ENCODE peak calls at places on chromosomes 4 and X, in four cellular contexts. J, Q, Y and O are unnamed samples.
A peak's percentile ranks its signal among the peaks of the same experiment; 100 is the strongest.

GRCh38 chr4:176875441-176875930 is 82.8 kb upstream of the VEGFC start:
- DNase-seq in J (peak; percentile 9), Q (no peak), Y (peak; percentile 10), O (no peak)

GRCh38 chr4:174214102-174214878 is 69.2 kb downstream of the FBXO8 start:
- DNase-seq in J (no peak), Q (no peak), Y (peak; percentile 47), O (no peak)

GRCh38 chr4:100511906-100512305 is 5.9 kb downstream of the EMCN start:
- DNase-seq in J (no peak), Q (no peak), Y (no peak), O (no peak)

GRCh38 chr4:84856468-84856867 is 110.0 kb downstream of the WDFY3 start:
- DNase-seq in J (no peak), Q (no peak), Y (no peak), O (no peak)

GRCh38 chrX:50704987-50705386 is 109.0 kb downstream of the SHROOM4 start:
- DNase-seq in J (no peak), Q (no peak), Y (no peak), O (no peak)

GRCh38 chr4:80812145-80812544 is 218.4 kb upstream of the BMP3 start:
- DNase-seq in J (no peak), Q (no peak), Y (no peak), O (no peak)

GRCh38 chr4:182802621-182803020 is 114.6 kb downstream of the DCTD start:
- DNase-seq in J (no peak), Q (no peak), Y (no peak), O (no peak)

GRCh38 chr4:1231637-1232360 is 17.1 kb downstream of the CTBP1 start:
- DNase-seq in J (no peak), Q (no peak), Y (peak; percentile 32), O (no peak)

GRCh38 chr4:186819357-186820086 is 95.9 kb upstream of the FAT1 start:
- DNase-seq in J (no peak), Q (no peak), Y (no peak), O (no peak)

GRCh38 chrX:23756165-23756564 is 13.1 kb upstream of the ACOT9 start:
- DNase-seq in J (peak; percentile 80), Q (peak; percentile 67), Y (peak; percentile 50), O (no peak)

GRCh38 chrX:10450959-10451355 is 169.4 kb downstream of the MID1 start:
- DNase-seq in J (no peak), Q (no peak), Y (no peak), O (no peak)

GRCh38 chr4:185738038-185738552 is 73.9 kb downstream of the SORBS2 start:
- DNase-seq in J (no peak), Q (peak; percentile 96), Y (peak; percentile 30), O (no peak)

GRCh38 chr4:37922323-37922722 is 31.4 kb downstream of the TBC1D1 start:
- DNase-seq in J (no peak), Q (no peak), Y (peak; percentile 13), O (no peak)

GRCh38 chrX:86137071-86137470 is 11.2 kb upstream of the DACH2 start:
- DNase-seq in J (no peak), Q (no peak), Y (peak; percentile 71), O (no peak)

GRCh38 chr4:112403072-112403945 is 106.1 kb downstream of the ALPK1 start:
- DNase-seq in J (no peak), Q (no peak), Y (no peak), O (no peak)

GRCh38 chr4:38160487-38161207 is 200.4 kb downstream of the PTTG2 start:
- DNase-seq in J (no peak), Q (peak; percentile 94), Y (peak; percentile 99), O (no peak)

GRCh38 chrX:136999021-136999420 is 34.8 kb downstream of the GPR101 start:
- DNase-seq in J (no peak), Q (no peak), Y (no peak), O (no peak)

GRCh38 chr4:139651282-139652194 is 14.1 kb upstream of the MGST2 start:
- DNase-seq in J (peak; percentile 84), Q (peak; percentile 94), Y (peak; percentile 84), O (peak; percentile 74)

GRCh38 chr4:10173754-10174749 is 57.5 kb upstream of the WDR1 start:
- DNase-seq in J (peak; percentile 87), Q (no peak), Y (peak; percentile 48), O (no peak)

GRCh38 chrX:37958493-37959211 is 47.7 kb upstream of the SYTL5 start:
- DNase-seq in J (peak; percentile 1), Q (peak; percentile 50), Y (no peak), O (no peak)

GRCh38 chr4:77308843-77309242 is 151.8 kb downstream of the CCNG2 start:
- DNase-seq in J (peak; percentile 29), Q (peak; percentile 59), Y (peak; percentile 69), O (no peak)

GRCh38 chr4:76571274-76571673 is 136.2 kb downstream of the SHROOM3 start:
- DNase-seq in J (no peak), Q (no peak), Y (no peak), O (no peak)

GRCh38 chr4:114364857-114365256 is 233.8 kb upstream of the UGT8 start:
- DNase-seq in J (no peak), Q (peak; percentile 76), Y (peak; percentile 29), O (no peak)

GRCh38 chr4:182764137-182764536 is 153.0 kb downstream of the DCTD start:
- DNase-seq in J (no peak), Q (no peak), Y (peak; percentile 51), O (no peak)

GRCh38 chr4:154622598-154622997 is 10.1 kb upstream of the FGG start:
- DNase-seq in J (peak; percentile 67), Q (peak; percentile 72), Y (peak; percentile 71), O (no peak)

GRCh38 chrX:144531877-144532276 is 648.0 kb downstream of the UBE2NL start:
- DNase-seq in J (no peak), Q (no peak), Y (no peak), O (no peak)

GRCh38 chr4:48602222-48602621 is 112.2 kb downstream of the ZAR1 start:
- DNase-seq in J (no peak), Q (peak; percentile 48), Y (peak; percentile 65), O (no peak)

GRCh38 chrX:13755254-13755653 is 20.7 kb downstream of the OFD1 start:
- DNase-seq in J (no peak), Q (no peak), Y (no peak), O (no peak)

GRCh38 chrX:143998261-143998660 is 114.4 kb downstream of the UBE2NL start:
- DNase-seq in J (no peak), Q (no peak), Y (no peak), O (no peak)

GRCh38 chrX:30141966-30142365 is 73.4 kb upstream of the MAGEB2 start:
- DNase-seq in J (peak; percentile 81), Q (peak; percentile 68), Y (peak; percentile 36), O (no peak)

GRCh38 chr4:123397276-123398150 is 918 bp downstream of the SPRY1 start:
- DNase-seq in J (peak; percentile 73), Q (peak; percentile 74), Y (peak; percentile 67), O (no peak)

DNA sequence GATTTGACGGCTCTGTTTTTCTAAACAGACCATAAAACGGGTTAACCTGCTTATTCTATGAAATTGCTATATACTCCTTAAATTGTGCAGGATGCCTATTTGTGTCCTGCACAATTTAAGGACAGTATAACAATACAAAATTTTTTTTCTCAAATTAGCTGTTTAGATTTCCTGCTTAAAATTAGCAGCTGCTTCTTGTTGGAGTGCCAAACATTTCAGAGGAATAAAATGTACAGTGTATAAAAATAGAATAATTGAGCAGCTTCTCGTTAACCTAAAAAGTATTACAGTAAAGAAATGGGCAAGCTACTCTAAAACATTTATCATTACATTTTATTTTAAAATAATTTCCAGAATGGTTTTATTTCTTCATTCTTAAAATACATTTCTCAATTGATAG is 100.5 kb downstream of the PPA2 start:
- DNase-seq in J (no peak), Q (no peak), Y (no peak), O (no peak)
- H3K4me3 ChIP-seq in J (no peak overlapping the region), Q (no peak overlapping the region), Y (no peak overlapping the region), O (no peak overlapping the region)

DNA sequence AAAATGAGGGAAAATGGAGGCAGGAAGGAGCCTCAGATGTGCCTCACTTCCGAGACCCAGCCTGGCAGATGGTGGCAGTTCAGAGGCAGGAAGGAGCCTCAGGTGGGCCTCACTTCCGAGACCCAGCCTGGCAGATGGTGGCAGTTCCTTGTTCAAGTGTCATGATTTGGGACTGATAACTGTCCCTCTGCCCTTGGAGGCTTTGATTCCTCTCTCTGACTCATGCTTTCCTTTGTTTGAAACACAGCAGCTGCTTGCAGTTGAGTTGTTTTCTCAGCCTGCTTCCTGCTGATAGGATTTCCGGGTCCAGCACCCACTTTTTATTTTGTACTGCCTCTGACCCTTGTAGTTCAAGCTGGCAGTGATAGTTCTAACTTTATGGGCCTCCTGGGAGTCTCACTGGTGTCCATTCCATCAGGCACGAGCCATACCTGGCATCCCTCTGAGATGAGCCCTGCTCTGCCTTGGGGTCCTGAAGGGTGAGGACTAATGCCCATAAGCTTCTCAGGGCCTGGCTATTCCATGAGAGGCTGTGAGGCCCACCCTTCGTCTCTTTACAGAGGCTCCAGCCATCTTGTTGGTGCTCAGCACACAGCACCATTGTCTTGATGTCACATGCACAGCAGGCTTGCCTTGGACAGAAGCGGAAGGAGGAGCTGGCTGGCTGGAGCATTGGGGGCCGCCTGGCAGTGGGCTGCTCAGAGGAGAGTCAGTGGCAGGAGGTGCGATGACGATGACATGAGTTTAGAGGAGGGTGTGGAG is 13.0 kb downstream of the RGS12 start:
- DNase-seq in J (no peak), Q (peak; percentile 45), Y (peak; percentile 15), O (peak; percentile 19)
- H3K4me3 ChIP-seq in J (no peak overlapping the region), Q (no peak overlapping the region), Y (no peak overlapping the region), O (no peak overlapping the region)

GRCh38 chrX:19686876-19687275 is 171.6 kb upstream of the MAP3K15 start:
- DNase-seq in J (no peak), Q (no peak), Y (no peak), O (no peak)
- H3K4me3 ChIP-seq in J (no peak overlapping the region), Q (no peak overlapping the region), Y (no peak overlapping the region), O (no peak overlapping the region)

GRCh38 chr4:88737304-88738015 is 39.8 kb upstream of the NAP1L5 start:
- DNase-seq in J (no peak), Q (no peak), Y (peak; percentile 20), O (no peak)
- H3K4me3 ChIP-seq in J (no peak overlapping the region), Q (no peak overlapping the region), Y (no peak overlapping the region), O (peak overlapping the region; percentile 11)

DNA sequence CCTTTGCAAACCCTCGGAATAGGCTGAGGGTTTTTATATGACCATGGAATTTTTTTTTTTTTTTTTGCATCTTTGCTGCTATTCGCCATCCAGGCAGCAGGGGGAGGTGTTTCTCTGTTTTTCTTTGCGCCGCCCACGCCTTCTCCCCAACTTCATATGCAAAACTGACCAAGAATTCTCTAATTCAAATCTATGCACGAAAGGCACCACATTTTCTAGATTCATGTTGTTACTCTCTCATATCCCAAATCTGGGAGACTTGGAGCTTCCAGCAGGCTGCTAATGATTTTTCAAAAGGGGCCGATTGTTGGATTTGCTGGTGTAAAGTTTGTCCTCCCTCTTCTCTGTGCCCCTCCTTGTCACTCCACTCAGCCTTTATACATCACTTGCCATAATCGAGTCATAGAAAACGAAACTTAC is 29.1 kb upstream of the BOD1L1 start:
- DNase-seq in J (peak; percentile 60), Q (peak; percentile 88), Y (peak; percentile 67), O (peak; percentile 71)
- H3K4me3 ChIP-seq in J (no peak overlapping the region), Q (peak overlapping the region; percentile 77), Y (peak overlapping the region; percentile 19), O (peak overlapping the region; percentile 37)